ENCODE peak calls at places on chromosome 2, in eight cellular contexts. One of them, this sample, is unnamed.

GRCh38 chr2:241040081-241040803 is 41.8 kb downstream of the SNED1 start:
- DNase-seq in heart left ventricle: no peak
- DNase-seq in HepG2: no peak
- DNase-seq in MCF 10A: no peak
- DNase-seq in endothelial cell of umbilical vein: no peak
- DNase-seq in psoas muscle: no peak
- DNase-seq in HFFc6: no peak
- DNase-seq in brain microvascular endothelial cell: no peak
- DNase-seq in this sample: no peak

GRCh38 chr2:178190938-178191910 is 3.1 kb upstream of the OSBPL6 start:
- DNase-seq in heart left ventricle: no peak
- DNase-seq in HepG2: no peak
- DNase-seq in MCF 10A: peak
- DNase-seq in endothelial cell of umbilical vein: no peak
- DNase-seq in psoas muscle: no peak
- DNase-seq in HFFc6: no peak
- DNase-seq in brain microvascular endothelial cell: no peak
- DNase-seq in this sample: no peak

GRCh38 chr2:26652361-26653041 is 11.3 kb upstream of the CIB4 start:
- DNase-seq in heart left ventricle: no peak
- DNase-seq in HepG2: no peak
- DNase-seq in MCF 10A: no peak
- DNase-seq in endothelial cell of umbilical vein: no peak
- DNase-seq in psoas muscle: no peak
- DNase-seq in HFFc6: peak
- DNase-seq in brain microvascular endothelial cell: no peak
- DNase-seq in this sample: no peak

GRCh38 chr2:236753611-236754010 is 184.0 kb downstream of the ACKR3 start:
- DNase-seq in heart left ventricle: no peak
- DNase-seq in HepG2: no peak
- DNase-seq in MCF 10A: no peak
- DNase-seq in endothelial cell of umbilical vein: peak
- DNase-seq in psoas muscle: no peak
- DNase-seq in HFFc6: no peak
- DNase-seq in brain microvascular endothelial cell: no peak
- DNase-seq in this sample: no peak

GRCh38 chr2:40814621-40815020 is 362.7 kb upstream of the SLC8A1 start:
- DNase-seq in heart left ventricle: no peak
- DNase-seq in HepG2: no peak
- DNase-seq in MCF 10A: no peak
- DNase-seq in endothelial cell of umbilical vein: peak
- DNase-seq in psoas muscle: no peak
- DNase-seq in HFFc6: peak
- DNase-seq in brain microvascular endothelial cell: no peak
- DNase-seq in this sample: no peak

GRCh38 chr2:5673148-5673860 is 18.9 kb upstream of the SOX11 start:
- DNase-seq in heart left ventricle: no peak
- DNase-seq in HepG2: no peak
- DNase-seq in MCF 10A: no peak
- DNase-seq in endothelial cell of umbilical vein: no peak
- DNase-seq in psoas muscle: no peak
- DNase-seq in HFFc6: no peak
- DNase-seq in brain microvascular endothelial cell: no peak
- DNase-seq in this sample: peak

GRCh38 chr2:217954469-217954868 is 48.3 kb downstream of the TNS1 start:
- DNase-seq in heart left ventricle: peak
- DNase-seq in HepG2: no peak
- DNase-seq in MCF 10A: no peak
- DNase-seq in endothelial cell of umbilical vein: no peak
- DNase-seq in psoas muscle: no peak
- DNase-seq in HFFc6: no peak
- DNase-seq in brain microvascular endothelial cell: no peak
- DNase-seq in this sample: no peak

GRCh38 chr2:203705184-203705583 is 1.3 kb upstream of the CD28 start:
- DNase-seq in heart left ventricle: no peak
- DNase-seq in HepG2: no peak
- DNase-seq in MCF 10A: no peak
- DNase-seq in endothelial cell of umbilical vein: no peak
- DNase-seq in psoas muscle: no peak
- DNase-seq in HFFc6: no peak
- DNase-seq in brain microvascular endothelial cell: no peak
- DNase-seq in this sample: no peak

GRCh38 chr2:61763605-61764034 is 90.2 kb downstream of the FAM161A start:
- DNase-seq in heart left ventricle: peak
- DNase-seq in HepG2: peak
- DNase-seq in MCF 10A: peak
- DNase-seq in endothelial cell of umbilical vein: no peak
- DNase-seq in psoas muscle: peak
- DNase-seq in HFFc6: peak
- DNase-seq in brain microvascular endothelial cell: peak
- DNase-seq in this sample: peak

GRCh38 chr2:181805228-181806038 is 86.1 kb upstream of the ITPRID2 start:
- DNase-seq in heart left ventricle: no peak
- DNase-seq in HepG2: no peak
- DNase-seq in MCF 10A: no peak
- DNase-seq in endothelial cell of umbilical vein: peak
- DNase-seq in psoas muscle: no peak
- DNase-seq in HFFc6: peak
- DNase-seq in brain microvascular endothelial cell: no peak
- DNase-seq in this sample: no peak

GRCh38 chr2:23083963-23084362 is 301.0 kb upstream of the KLHL29 start:
- DNase-seq in heart left ventricle: no peak
- DNase-seq in HepG2: no peak
- DNase-seq in MCF 10A: no peak
- DNase-seq in endothelial cell of umbilical vein: no peak
- DNase-seq in psoas muscle: no peak
- DNase-seq in HFFc6: no peak
- DNase-seq in brain microvascular endothelial cell: no peak
- DNase-seq in this sample: no peak

GRCh38 chr2:237673130-237673921 is 45.9 kb downstream of the LRRFIP1 start:
- DNase-seq in heart left ventricle: peak
- DNase-seq in HepG2: peak
- DNase-seq in MCF 10A: peak
- DNase-seq in endothelial cell of umbilical vein: peak
- DNase-seq in psoas muscle: peak
- DNase-seq in HFFc6: no peak
- DNase-seq in brain microvascular endothelial cell: peak
- DNase-seq in this sample: no peak

GRCh38 chr2:70247364-70248144 is 874 bp downstream of the TIA1 start:
- DNase-seq in heart left ventricle: no peak
- DNase-seq in HepG2: no peak
- DNase-seq in MCF 10A: peak
- DNase-seq in endothelial cell of umbilical vein: peak
- DNase-seq in psoas muscle: no peak
- DNase-seq in HFFc6: no peak
- DNase-seq in brain microvascular endothelial cell: no peak
- DNase-seq in this sample: no peak

GRCh38 chr2:158102446-158102845 is 770 bp downstream of the UPP2 start:
- DNase-seq in heart left ventricle: no peak
- DNase-seq in HepG2: no peak
- DNase-seq in MCF 10A: no peak
- DNase-seq in endothelial cell of umbilical vein: no peak
- DNase-seq in psoas muscle: no peak
- DNase-seq in HFFc6: peak
- DNase-seq in brain microvascular endothelial cell: peak
- DNase-seq in this sample: no peak

GRCh38 chr2:85615413-85615728 is 615 bp upstream of the USP39 start:
- DNase-seq in heart left ventricle: no peak
- DNase-seq in HepG2: no peak
- DNase-seq in MCF 10A: no peak
- DNase-seq in endothelial cell of umbilical vein: no peak
- DNase-seq in psoas muscle: no peak
- DNase-seq in HFFc6: no peak
- DNase-seq in brain microvascular endothelial cell: no peak
- DNase-seq in this sample: no peak

GRCh38 chr2:29262681-29263260 is 147.6 kb downstream of the CLIP4 start:
- DNase-seq in heart left ventricle: no peak
- DNase-seq in HepG2: no peak
- DNase-seq in MCF 10A: no peak
- DNase-seq in endothelial cell of umbilical vein: no peak
- DNase-seq in psoas muscle: no peak
- DNase-seq in HFFc6: no peak
- DNase-seq in brain microvascular endothelial cell: no peak
- DNase-seq in this sample: no peak

GRCh38 chr2:169141713-169142352 is 72.5 kb downstream of the DHRS9 start:
- DNase-seq in heart left ventricle: no peak
- DNase-seq in HepG2: peak
- DNase-seq in MCF 10A: peak
- DNase-seq in endothelial cell of umbilical vein: peak
- DNase-seq in psoas muscle: no peak
- DNase-seq in HFFc6: peak
- DNase-seq in brain microvascular endothelial cell: peak
- DNase-seq in this sample: peak

GRCh38 chr2:180692322-180692721 is 288.1 kb upstream of the UBE2E3 start:
- DNase-seq in heart left ventricle: no peak
- DNase-seq in HepG2: no peak
- DNase-seq in MCF 10A: no peak
- DNase-seq in endothelial cell of umbilical vein: no peak
- DNase-seq in psoas muscle: no peak
- DNase-seq in HFFc6: no peak
- DNase-seq in brain microvascular endothelial cell: no peak
- DNase-seq in this sample: no peak

GRCh38 chr2:171996021-171996420 is 3.7 kb upstream of the METAP1D start:
- DNase-seq in heart left ventricle: no peak
- DNase-seq in HepG2: no peak
- DNase-seq in MCF 10A: no peak
- DNase-seq in endothelial cell of umbilical vein: no peak
- DNase-seq in psoas muscle: no peak
- DNase-seq in HFFc6: no peak
- DNase-seq in brain microvascular endothelial cell: no peak
- DNase-seq in this sample: no peak

GRCh38 chr2:81894451-81894990 is 1590.0 kb upstream of the LRRTM1 start:
- DNase-seq in heart left ventricle: no peak
- DNase-seq in HepG2: no peak
- DNase-seq in MCF 10A: peak
- DNase-seq in endothelial cell of umbilical vein: no peak
- DNase-seq in psoas muscle: no peak
- DNase-seq in HFFc6: no peak
- DNase-seq in brain microvascular endothelial cell: no peak
- DNase-seq in this sample: no peak
- TF ChIP-seq CTCF in heart left ventricle: no peak
- TF ChIP-seq CTCF in HepG2: no peak
- TF ChIP-seq CTCF in MCF 10A: peak
- TF ChIP-seq CTCF in endothelial cell of umbilical vein: no peak
- TF ChIP-seq CTCF in psoas muscle: no peak
- TF ChIP-seq CTCF in HFFc6: no peak
- TF ChIP-seq CTCF in brain microvascular endothelial cell: peak
- TF ChIP-seq CTCF in this sample: no peak

DNA sequence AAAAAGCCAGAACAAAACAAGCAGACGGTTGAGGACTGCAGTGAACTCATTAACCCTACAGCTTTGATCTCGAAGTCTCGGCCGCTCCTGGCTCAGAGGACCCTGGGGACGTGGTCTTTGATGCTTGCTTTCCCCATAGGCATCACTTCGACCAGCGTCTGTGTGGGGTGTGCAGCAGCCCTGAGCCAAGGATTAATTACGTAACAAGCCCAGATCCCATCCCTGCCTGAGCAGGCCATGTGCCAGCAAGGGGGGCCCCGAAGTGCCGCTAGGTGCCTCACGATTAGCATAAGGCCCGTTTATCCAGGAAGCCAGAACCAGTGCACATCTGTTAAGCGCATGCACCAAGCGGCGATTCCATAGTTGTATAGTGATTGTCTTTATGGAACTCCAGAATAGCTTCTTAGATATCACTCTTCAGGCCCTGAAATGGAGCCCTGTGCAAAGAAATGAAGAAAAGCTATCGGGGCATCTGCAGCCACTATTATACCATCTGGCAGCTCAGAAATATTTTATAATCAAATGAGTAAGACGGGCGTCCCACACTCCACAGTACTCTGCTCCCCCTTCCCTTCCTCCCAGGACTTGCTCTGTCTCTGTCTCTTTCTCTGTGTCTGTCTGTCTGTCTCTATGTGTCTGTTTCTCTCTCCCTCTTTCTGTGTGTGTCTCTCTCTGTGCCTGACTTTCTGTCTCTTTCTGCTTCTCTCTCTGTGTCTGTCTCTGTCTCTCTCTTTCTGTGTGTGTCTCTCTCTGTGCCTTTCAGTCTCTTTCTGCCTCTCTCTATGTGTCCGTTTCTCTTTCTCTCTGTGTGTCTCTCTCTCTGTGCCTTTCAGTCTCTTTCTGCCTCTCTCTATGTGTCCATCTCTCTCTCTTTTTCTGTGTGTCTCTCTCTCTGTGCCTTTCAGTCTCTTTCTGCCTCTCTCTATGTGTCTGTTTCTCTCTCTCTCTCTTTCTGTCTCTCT is 41.7 kb downstream of the HPCAL1 start:
- DNase-seq in heart left ventricle: no peak
- DNase-seq in HepG2: no peak
- DNase-seq in MCF 10A: no peak
- DNase-seq in endothelial cell of umbilical vein: no peak
- DNase-seq in psoas muscle: no peak
- DNase-seq in HFFc6: no peak
- DNase-seq in brain microvascular endothelial cell: no peak
- DNase-seq in this sample: no peak
- TF ChIP-seq CTCF in heart left ventricle: no peak
- TF ChIP-seq CTCF in HepG2: no peak
- TF ChIP-seq CTCF in MCF 10A: no peak
- TF ChIP-seq CTCF in endothelial cell of umbilical vein: no peak
- TF ChIP-seq CTCF in psoas muscle: no peak
- TF ChIP-seq CTCF in HFFc6: no peak
- TF ChIP-seq CTCF in brain microvascular endothelial cell: no peak
- TF ChIP-seq CTCF in this sample: no peak

DNA sequence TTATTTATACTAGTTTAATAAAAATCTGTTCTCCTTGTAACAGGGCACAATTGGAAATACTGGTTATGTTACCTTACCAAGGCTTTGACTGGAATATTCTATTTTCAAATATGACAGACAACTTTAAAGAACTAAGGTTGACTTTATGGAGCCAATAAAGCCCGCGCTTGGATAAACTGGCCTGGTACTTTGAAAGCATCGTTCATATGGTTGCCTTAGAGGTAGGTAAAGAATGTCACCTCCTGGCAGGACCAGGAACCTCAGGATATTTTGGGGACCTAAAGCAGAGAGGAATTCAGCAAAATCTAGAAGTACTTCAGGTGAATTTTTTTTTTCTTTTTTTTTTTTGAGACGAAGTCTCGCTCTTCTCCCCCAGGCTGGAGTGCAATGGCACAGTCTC is 71.2 kb upstream of the CREB1 start:
- DNase-seq in heart left ventricle: no peak
- DNase-seq in HepG2: no peak
- DNase-seq in MCF 10A: no peak
- DNase-seq in endothelial cell of umbilical vein: no peak
- DNase-seq in psoas muscle: no peak
- DNase-seq in HFFc6: no peak
- DNase-seq in brain microvascular endothelial cell: no peak
- DNase-seq in this sample: no peak
- TF ChIP-seq CTCF in heart left ventricle: no peak
- TF ChIP-seq CTCF in HepG2: no peak
- TF ChIP-seq CTCF in MCF 10A: peak
- TF ChIP-seq CTCF in endothelial cell of umbilical vein: no peak
- TF ChIP-seq CTCF in psoas muscle: no peak
- TF ChIP-seq CTCF in HFFc6: no peak
- TF ChIP-seq CTCF in brain microvascular endothelial cell: no peak
- TF ChIP-seq CTCF in this sample: no peak

DNA sequence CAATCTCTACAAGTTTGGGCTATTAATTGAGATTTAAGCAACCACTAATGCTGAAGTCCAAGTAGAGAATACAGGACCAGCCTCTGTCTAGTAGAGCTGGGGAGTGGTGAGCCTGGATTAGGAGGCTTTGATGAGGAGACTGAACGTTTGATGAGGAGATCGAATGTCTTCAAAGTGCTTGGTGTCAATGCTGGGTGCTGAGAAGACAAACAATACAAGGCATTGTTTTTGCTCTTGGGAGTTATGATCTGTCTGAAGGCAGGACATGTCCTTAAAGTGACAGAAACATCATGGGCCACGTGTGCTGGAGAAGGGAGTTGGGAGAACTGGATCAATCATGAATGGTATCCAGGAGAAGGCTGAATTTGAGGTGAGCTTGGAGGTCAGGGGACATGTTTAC is 143.6 kb downstream of the SPHKAP start:
- DNase-seq in heart left ventricle: no peak
- DNase-seq in HepG2: no peak
- DNase-seq in MCF 10A: no peak
- DNase-seq in endothelial cell of umbilical vein: no peak
- DNase-seq in psoas muscle: no peak
- DNase-seq in HFFc6: no peak
- DNase-seq in brain microvascular endothelial cell: no peak
- DNase-seq in this sample: no peak
- TF ChIP-seq CTCF in heart left ventricle: no peak
- TF ChIP-seq CTCF in HepG2: no peak
- TF ChIP-seq CTCF in MCF 10A: no peak
- TF ChIP-seq CTCF in endothelial cell of umbilical vein: no peak
- TF ChIP-seq CTCF in psoas muscle: no peak
- TF ChIP-seq CTCF in HFFc6: no peak
- TF ChIP-seq CTCF in brain microvascular endothelial cell: no peak
- TF ChIP-seq CTCF in this sample: no peak